ENCODE peak calls at places on chromosome 9, in eight cellular contexts. Z, L, D, A, P, I, G and N are unnamed samples.

GRCh38 chr9:94809778-94810177 is 83.3 kb downstream of the AOPEP start:
- DNase-seq in Z (no peak), L (no peak), D (peak; percentile 5), A (no peak), P (no peak), I (no peak), G (no peak), N (no peak)

GRCh38 chr9:82549174-82549821 is 513.6 kb downstream of the RASEF start:
- DNase-seq in Z (no peak), L (no peak), D (no peak), A (no peak), P (no peak), I (no peak), G (no peak), N (no peak)

GRCh38 chr9:38126730-38127129 is 57.7 kb upstream of the SHB start:
- DNase-seq in Z (no peak), L (no peak), D (no peak), A (no peak), P (no peak), I (no peak), G (no peak), N (no peak)

GRCh38 chr9:87657190-87657589 is 68.7 kb upstream of the CTSL start:
- DNase-seq in Z (peak; percentile 52), L (peak; percentile 33), D (no peak), A (no peak), P (no peak), I (peak; percentile 62), G (no peak), N (no peak)

GRCh38 chr9:132451276-132451675 is 41.3 kb downstream of the CFAP77 start:
- DNase-seq in Z (no peak), L (no peak), D (no peak), A (no peak), P (no peak), I (no peak), G (no peak), N (no peak)

GRCh38 chr9:88880194-88880593 is 111.1 kb upstream of the S1PR3 start:
- DNase-seq in Z (no peak), L (no peak), D (no peak), A (no peak), P (no peak), I (no peak), G (no peak), N (no peak)

GRCh38 chr9:133779516-133780403 is 41.6 kb upstream of the SARDH start:
- DNase-seq in Z (no peak), L (no peak), D (no peak), A (no peak), P (no peak), I (no peak), G (no peak), N (no peak)

GRCh38 chr9:38339496-38339895 is 53.0 kb upstream of the ALDH1B1 start:
- DNase-seq in Z (peak; percentile 10), L (no peak), D (no peak), A (no peak), P (no peak), I (no peak), G (no peak), N (no peak)

GRCh38 chr9:34451545-34451944 is 6.8 kb downstream of the FAM219A start:
- DNase-seq in Z (peak; percentile 73), L (no peak), D (no peak), A (no peak), P (no peak), I (no peak), G (no peak), N (no peak)

GRCh38 chr9:121233906-121234901 is 32.5 kb upstream of the RAB14 start:
- DNase-seq in Z (peak; percentile 79), L (no peak), D (no peak), A (no peak), P (peak; percentile 76), I (no peak), G (no peak), N (no peak)

GRCh38 chr9:4665357-4665756 is 923 bp downstream of the SPATA6L start:
- DNase-seq in Z (peak; percentile 40), L (no peak), D (no peak), A (no peak), P (no peak), I (no peak), G (no peak), N (no peak)

GRCh38 chr9:23826120-23826629 is at the start of gene ELAVL2:
- DNase-seq in Z (peak; percentile 75), L (no peak), D (peak; percentile 97), A (no peak), P (peak; percentile 97), I (peak; percentile 83), G (peak; percentile 93), N (peak; percentile 95)

GRCh38 chr9:37574241-37574721 is 1.9 kb downstream of the FBXO10 start:
- DNase-seq in Z (peak; percentile 76), L (no peak), D (peak; percentile 23), A (no peak), P (no peak), I (no peak), G (peak; percentile 49), N (peak; percentile 6)